ENCODE peak calls at places on chromosomes 16 and 17, in nine cellular contexts. One of them, this sample, is unnamed.

GRCh38 chr16:70589998-70590471 is 56.3 kb upstream of the IL34 start:
- DNase-seq in prostate gland: no peak
- DNase-seq in CD8-positive, alpha-beta T cell: no peak
- DNase-seq in mucosa of descending colon: no peak
- DNase-seq in AG04450: no peak
- DNase-seq in PC-9: no peak
- DNase-seq in adrenal gland: no peak
- DNase-seq in fibroblast of mammary gland: peak
- DNase-seq in WERI-Rb-1: peak
- DNase-seq in this sample: no peak

GRCh38 chr16:48182979-48183537 is 27.3 kb upstream of the ABCC12 start:
- DNase-seq in CD8-positive, alpha-beta T cell: no peak
- DNase-seq in AG04450: no peak
- DNase-seq in WERI-Rb-1: no peak
- DNase-seq in adrenal gland: no peak
- DNase-seq in PC-9: no peak
- DNase-seq in prostate gland: no peak
- DNase-seq in fibroblast of mammary gland: no peak
- DNase-seq in mucosa of descending colon: no peak
- DNase-seq in this sample: no peak

GRCh38 chr16:89437991-89438390 is 52.4 kb downstream of the ANKRD11 start:
- DNase-seq in fibroblast of mammary gland: no peak
- DNase-seq in prostate gland: no peak
- DNase-seq in AG04450: no peak
- DNase-seq in PC-9: no peak
- DNase-seq in mucosa of descending colon: peak
- DNase-seq in WERI-Rb-1: no peak
- DNase-seq in adrenal gland: no peak
- DNase-seq in CD8-positive, alpha-beta T cell: no peak
- DNase-seq in this sample: no peak

GRCh38 chr16:75064403-75065148 is 52.0 kb downstream of the LDHD start:
- DNase-seq in adrenal gland: no peak
- DNase-seq in fibroblast of mammary gland: no peak
- DNase-seq in prostate gland: peak
- DNase-seq in mucosa of descending colon: peak
- DNase-seq in CD8-positive, alpha-beta T cell: no peak
- DNase-seq in AG04450: no peak
- DNase-seq in WERI-Rb-1: no peak
- DNase-seq in PC-9: peak
- DNase-seq in this sample: no peak

GRCh38 chr17:36743130-36743529 is 141.7 kb downstream of the MRM1 start:
- DNase-seq in AG04450: no peak
- DNase-seq in CD8-positive, alpha-beta T cell: no peak
- DNase-seq in WERI-Rb-1: no peak
- DNase-seq in mucosa of descending colon: no peak
- DNase-seq in PC-9: peak
- DNase-seq in fibroblast of mammary gland: no peak
- DNase-seq in adrenal gland: no peak
- DNase-seq in prostate gland: no peak
- DNase-seq in this sample: no peak

GRCh38 chr16:11256657-11257130 is 690 bp upstream of the SOCS1 start:
- DNase-seq in mucosa of descending colon: no peak
- DNase-seq in PC-9: no peak
- DNase-seq in WERI-Rb-1: peak
- DNase-seq in prostate gland: peak
- DNase-seq in fibroblast of mammary gland: peak
- DNase-seq in adrenal gland: peak
- DNase-seq in AG04450: no peak
- DNase-seq in CD8-positive, alpha-beta T cell: no peak
- DNase-seq in this sample: peak

GRCh38 chr17:13107726-13108235 is 90.0 kb upstream of the ELAC2 start:
- DNase-seq in WERI-Rb-1: no peak
- DNase-seq in AG04450: no peak
- DNase-seq in PC-9: no peak
- DNase-seq in adrenal gland: no peak
- DNase-seq in mucosa of descending colon: no peak
- DNase-seq in prostate gland: no peak
- DNase-seq in fibroblast of mammary gland: peak
- DNase-seq in CD8-positive, alpha-beta T cell: no peak
- DNase-seq in this sample: no peak

GRCh38 chr16:11743308-11744074 is 834 bp upstream of the TXNDC11 start:
- DNase-seq in PC-9: peak
- DNase-seq in WERI-Rb-1: no peak
- DNase-seq in prostate gland: no peak
- DNase-seq in CD8-positive, alpha-beta T cell: no peak
- DNase-seq in mucosa of descending colon: no peak
- DNase-seq in adrenal gland: peak
- DNase-seq in fibroblast of mammary gland: peak
- DNase-seq in AG04450: no peak
- DNase-seq in this sample: no peak

GRCh38 chr16:74563828-74564263 is 43.1 kb downstream of the GLG1 start:
- DNase-seq in mucosa of descending colon: no peak
- DNase-seq in WERI-Rb-1: no peak
- DNase-seq in CD8-positive, alpha-beta T cell: no peak
- DNase-seq in prostate gland: no peak
- DNase-seq in adrenal gland: peak
- DNase-seq in AG04450: no peak
- DNase-seq in PC-9: peak
- DNase-seq in fibroblast of mammary gland: peak
- DNase-seq in this sample: no peak

GRCh38 chr17:8173056-8173870 is 2.9 kb downstream of the TMEM107 start:
- DNase-seq in adrenal gland: peak
- DNase-seq in AG04450: peak
- DNase-seq in CD8-positive, alpha-beta T cell: no peak
- DNase-seq in fibroblast of mammary gland: peak
- DNase-seq in mucosa of descending colon: peak
- DNase-seq in PC-9: peak
- DNase-seq in WERI-Rb-1: peak
- DNase-seq in prostate gland: peak
- DNase-seq in this sample: peak

GRCh38 chr17:5557990-5558389 is 26.3 kb downstream of the NLRP1 start:
- DNase-seq in CD8-positive, alpha-beta T cell: no peak
- DNase-seq in fibroblast of mammary gland: no peak
- DNase-seq in adrenal gland: no peak
- DNase-seq in PC-9: no peak
- DNase-seq in WERI-Rb-1: no peak
- DNase-seq in prostate gland: no peak
- DNase-seq in mucosa of descending colon: no peak
- DNase-seq in AG04450: no peak
- DNase-seq in this sample: no peak

GRCh38 chr16:22671301-22672076 is 142.5 kb upstream of the HS3ST2 start:
- DNase-seq in CD8-positive, alpha-beta T cell: no peak
- DNase-seq in mucosa of descending colon: no peak
- DNase-seq in WERI-Rb-1: no peak
- DNase-seq in AG04450: no peak
- DNase-seq in fibroblast of mammary gland: peak
- DNase-seq in PC-9: no peak
- DNase-seq in adrenal gland: peak
- DNase-seq in prostate gland: no peak
- DNase-seq in this sample: no peak

GRCh38 chr16:18003033-18003432 is 333.5 kb downstream of the NPIPA8 start:
- DNase-seq in adrenal gland: no peak
- DNase-seq in WERI-Rb-1: no peak
- DNase-seq in prostate gland: no peak
- DNase-seq in mucosa of descending colon: no peak
- DNase-seq in CD8-positive, alpha-beta T cell: no peak
- DNase-seq in AG04450: no peak
- DNase-seq in PC-9: no peak
- DNase-seq in fibroblast of mammary gland: no peak
- DNase-seq in this sample: no peak

DNA sequence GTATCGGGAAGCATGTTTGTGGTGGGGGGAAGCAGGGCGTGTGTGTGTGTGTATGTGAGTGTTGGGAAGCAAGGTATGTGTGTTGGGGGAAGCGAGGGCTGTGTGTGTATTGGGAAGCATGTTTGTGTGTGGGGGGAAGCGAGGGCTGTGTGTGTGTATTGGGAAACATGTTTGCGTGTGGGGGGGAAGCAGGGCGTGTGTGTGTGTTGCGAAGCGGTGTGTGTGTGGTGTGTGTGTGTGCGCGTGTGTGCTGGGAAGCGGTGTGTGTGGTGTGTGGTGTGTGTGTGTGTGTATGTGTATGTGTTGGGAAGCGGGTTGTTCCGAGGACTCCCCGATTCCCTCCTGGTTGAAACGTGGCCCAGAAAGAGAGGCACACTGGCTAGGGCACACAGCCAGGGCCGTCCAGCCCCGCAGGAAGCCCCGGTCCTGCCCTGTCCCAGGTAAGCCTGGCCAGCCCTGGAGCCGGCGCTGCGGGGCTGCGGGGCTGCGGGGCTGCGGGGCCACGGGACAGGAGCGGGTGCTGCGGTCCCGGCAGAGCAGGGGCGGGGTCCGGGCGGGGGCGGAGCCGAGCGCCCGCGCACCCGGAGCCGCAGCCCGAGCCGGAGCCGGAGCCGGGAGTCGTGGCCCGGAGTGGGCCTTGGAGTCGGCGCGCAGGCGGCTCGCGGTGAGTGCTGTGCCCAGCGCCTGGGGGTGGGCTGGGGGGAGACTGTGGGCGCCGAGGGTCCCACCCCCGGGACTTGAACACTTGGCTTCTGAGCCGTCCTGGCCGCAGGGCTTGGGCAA is at the start of gene NOD2:
- DNase-seq in CD8-positive, alpha-beta T cell: no peak
- DNase-seq in PC-9: no peak
- DNase-seq in AG04450: no peak
- DNase-seq in adrenal gland: no peak
- DNase-seq in mucosa of descending colon: peak
- DNase-seq in fibroblast of mammary gland: no peak
- DNase-seq in prostate gland: no peak
- DNase-seq in WERI-Rb-1: no peak
- DNase-seq in this sample: peak
- H3K4me3 ChIP-seq in CD8-positive, alpha-beta T cell: peak
- H3K4me3 ChIP-seq in PC-9: peak
- H3K4me3 ChIP-seq in AG04450: peak
- H3K4me3 ChIP-seq in adrenal gland: peak
- H3K4me3 ChIP-seq in mucosa of descending colon: no peak
- H3K4me3 ChIP-seq in fibroblast of mammary gland: peak
- H3K4me3 ChIP-seq in prostate gland: peak
- H3K4me3 ChIP-seq in WERI-Rb-1: peak
- H3K4me3 ChIP-seq in this sample: no peak

GRCh38 chr16:23833960-23834685 is 1.7 kb upstream of the PRKCB start:
- DNase-seq in mucosa of descending colon: no peak
- DNase-seq in AG04450: no peak
- DNase-seq in PC-9: no peak
- DNase-seq in fibroblast of mammary gland: no peak
- DNase-seq in prostate gland: no peak
- DNase-seq in adrenal gland: no peak
- DNase-seq in CD8-positive, alpha-beta T cell: no peak
- DNase-seq in WERI-Rb-1: no peak
- DNase-seq in this sample: no peak

GRCh38 chr16:23836078-23836403 is 258 bp downstream of the PRKCB start:
- DNase-seq in PC-9: no peak
- DNase-seq in prostate gland: no peak
- DNase-seq in CD8-positive, alpha-beta T cell: peak
- DNase-seq in WERI-Rb-1: no peak
- DNase-seq in adrenal gland: no peak
- DNase-seq in mucosa of descending colon: no peak
- DNase-seq in fibroblast of mammary gland: no peak
- DNase-seq in AG04450: no peak
- DNase-seq in this sample: no peak

GRCh38 chr16:23833504-23833903 is 2.3 kb upstream of the PRKCB start:
- DNase-seq in AG04450: no peak
- DNase-seq in CD8-positive, alpha-beta T cell: no peak
- DNase-seq in adrenal gland: no peak
- DNase-seq in prostate gland: no peak
- DNase-seq in PC-9: no peak
- DNase-seq in fibroblast of mammary gland: no peak
- DNase-seq in mucosa of descending colon: no peak
- DNase-seq in WERI-Rb-1: no peak
- DNase-seq in this sample: no peak

GRCh38 chr16:23836404-23837291 is 865 bp downstream of the PRKCB start:
- DNase-seq in mucosa of descending colon: peak
- DNase-seq in WERI-Rb-1: peak
- DNase-seq in AG04450: no peak
- DNase-seq in PC-9: no peak
- DNase-seq in prostate gland: no peak
- DNase-seq in CD8-positive, alpha-beta T cell: peak
- DNase-seq in adrenal gland: no peak
- DNase-seq in fibroblast of mammary gland: no peak
- DNase-seq in this sample: no peak

GRCh38 chr16:23835390-23836077 is at the start of gene PRKCB:
- DNase-seq in fibroblast of mammary gland: peak
- DNase-seq in CD8-positive, alpha-beta T cell: peak
- DNase-seq in WERI-Rb-1: peak
- DNase-seq in PC-9: no peak
- DNase-seq in AG04450: no peak
- DNase-seq in mucosa of descending colon: peak
- DNase-seq in prostate gland: peak
- DNase-seq in adrenal gland: peak
- DNase-seq in this sample: peak
- H3K4me3 ChIP-seq in fibroblast of mammary gland: no peak
- H3K4me3 ChIP-seq in CD8-positive, alpha-beta T cell: peak
- H3K4me3 ChIP-seq in WERI-Rb-1: peak
- H3K4me3 ChIP-seq in PC-9: no peak
- H3K4me3 ChIP-seq in AG04450: no peak
- H3K4me3 ChIP-seq in mucosa of descending colon: peak
- H3K4me3 ChIP-seq in prostate gland: peak
- H3K4me3 ChIP-seq in adrenal gland: no peak
- H3K4me3 ChIP-seq in this sample: peak

GRCh38 chr16:88062341-88062861 is 111.2 kb downstream of the BANP start:
- DNase-seq in CD8-positive, alpha-beta T cell: no peak
- DNase-seq in AG04450: peak
- DNase-seq in adrenal gland: peak
- DNase-seq in prostate gland: no peak
- DNase-seq in fibroblast of mammary gland: peak
- DNase-seq in PC-9: no peak
- DNase-seq in WERI-Rb-1: no peak
- DNase-seq in mucosa of descending colon: no peak
- DNase-seq in this sample: peak
- H3K4me3 ChIP-seq in CD8-positive, alpha-beta T cell: no peak
- H3K4me3 ChIP-seq in AG04450: no peak
- H3K4me3 ChIP-seq in adrenal gland: no peak
- H3K4me3 ChIP-seq in prostate gland: no peak
- H3K4me3 ChIP-seq in fibroblast of mammary gland: no peak
- H3K4me3 ChIP-seq in PC-9: no peak
- H3K4me3 ChIP-seq in WERI-Rb-1: no peak
- H3K4me3 ChIP-seq in mucosa of descending colon: no peak
- H3K4me3 ChIP-seq in this sample: no peak

DNA sequence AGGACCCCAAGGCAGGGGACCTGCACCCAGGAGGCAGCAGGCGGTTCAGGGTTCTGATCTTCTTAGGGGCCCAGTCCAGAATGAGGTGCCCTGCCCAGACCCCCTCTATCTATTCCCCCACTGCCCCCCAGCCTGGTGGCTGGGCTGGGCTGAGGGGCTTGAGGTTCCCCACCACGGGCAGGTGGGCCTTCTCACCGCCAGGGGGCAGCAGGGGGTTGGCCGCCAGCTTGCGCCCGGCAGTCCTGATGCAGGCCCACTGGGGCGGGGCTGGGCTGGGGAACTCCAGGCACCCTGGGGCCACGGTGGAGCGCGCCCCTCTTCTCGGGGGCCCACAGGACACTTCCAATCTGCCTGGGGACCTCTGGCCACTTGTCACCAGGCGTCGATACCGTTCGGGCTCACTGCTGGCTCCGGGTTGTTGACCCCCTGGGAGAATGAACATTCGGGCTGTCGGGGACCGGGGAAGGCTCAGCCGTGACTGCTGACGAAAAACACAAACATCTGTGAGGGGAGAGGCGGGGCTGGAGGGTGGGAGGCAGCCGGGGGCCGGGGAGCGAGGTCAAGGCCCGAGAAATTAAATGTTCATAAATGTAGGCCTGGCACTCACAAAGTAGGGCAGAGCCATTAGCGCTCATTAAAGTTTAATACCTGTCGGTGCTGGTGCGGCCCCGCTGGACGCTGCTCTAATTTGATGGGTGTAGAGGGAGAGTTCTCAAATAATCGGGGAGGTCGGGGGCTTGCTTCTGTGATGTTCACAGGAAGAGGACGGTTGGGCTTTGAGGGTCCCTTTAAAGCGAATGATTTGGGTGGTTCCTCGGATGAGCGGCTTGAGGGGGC is 219.2 kb upstream of the GSE1 start:
- DNase-seq in AG04450: no peak
- DNase-seq in adrenal gland: no peak
- DNase-seq in fibroblast of mammary gland: peak
- DNase-seq in CD8-positive, alpha-beta T cell: peak
- DNase-seq in mucosa of descending colon: peak
- DNase-seq in prostate gland: no peak
- DNase-seq in PC-9: no peak
- DNase-seq in WERI-Rb-1: peak
- DNase-seq in this sample: peak
- H3K4me3 ChIP-seq in AG04450: no peak
- H3K4me3 ChIP-seq in adrenal gland: no peak
- H3K4me3 ChIP-seq in fibroblast of mammary gland: no peak
- H3K4me3 ChIP-seq in CD8-positive, alpha-beta T cell: no peak
- H3K4me3 ChIP-seq in mucosa of descending colon: no peak
- H3K4me3 ChIP-seq in prostate gland: no peak
- H3K4me3 ChIP-seq in PC-9: no peak
- H3K4me3 ChIP-seq in WERI-Rb-1: no peak
- H3K4me3 ChIP-seq in this sample: no peak